ENCODE peak calls at places on chromosomes 3 and 15, in four cellular contexts. V, M, W and G are unnamed samples.

GRCh38 chr3:46461971-46462910 is 2.5 kb downstream of the LTF start:
- DNase-seq in V (no peak), M (no peak), W (no peak), G (no peak)

GRCh38 chr15:101193063-101193712 is 58.7 kb downstream of the CHSY1 start:
- DNase-seq in V (no peak), M (no peak), W (no peak), G (no peak)

GRCh38 chr3:136898549-136898948 is 36.5 kb downstream of the NCK1 start:
- DNase-seq in V (no peak), M (no peak), W (no peak), G (no peak)

GRCh38 chr3:31884251-31884650 is 96.8 kb downstream of the OSBPL10 start:
- DNase-seq in V (no peak), M (no peak), W (no peak), G (no peak)

GRCh38 chr15:70802629-70803028 is 39.3 kb upstream of the UACA start:
- DNase-seq in V (no peak), M (no peak), W (no peak), G (no peak)

GRCh38 chr3:180492047-180492446 is 109.9 kb upstream of the TTC14 start:
- DNase-seq in V (no peak), M (no peak), W (no peak), G (no peak)

GRCh38 chr15:79610021-79610420 is 177.9 kb downstream of the MINAR1 start:
- DNase-seq in V (no peak), M (no peak), W (no peak), G (no peak)

GRCh38 chr3:169945313-169945712 is 21.3 kb upstream of the SEC62 start:
- DNase-seq in V (no peak), M (no peak), W (no peak), G (no peak)

GRCh38 chr15:48415036-48415886 is 84.0 kb downstream of the DUT start:
- DNase-seq in V (no peak), M (no peak), W (no peak), G (no peak)

GRCh38 chr15:95647878-95648277 is 682.6 kb upstream of the NR2F2 start:
- DNase-seq in V (no peak), M (no peak), W (no peak), G (no peak)